ENCODE peak calls at places on chromosomes 6 and 20, in six cellular contexts. Q is heart left ventricle, B is HCT116, N is breast epithelium, L is IMR-90, Z is GM12878. X is an unnamed sample.

GRCh38 chr6:119090256-119090655 is 11.8 kb upstream of the FAM184A start:
- DNase-seq in Q (no peak), B (no peak), N (no peak), L (no peak), Z (no peak), X (no peak)

GRCh38 chr20:61896058-61896961 is 169.4 kb downstream of the TAF4 start:
- DNase-seq in Q (no peak), B (peak), N (no peak), L (peak), Z (no peak), X (no peak)

GRCh38 chr20:5806457-5807263 is 56.5 kb downstream of the SHLD1 start:
- DNase-seq in Q (peak), B (no peak), N (no peak), L (no peak), Z (no peak), X (no peak)

GRCh38 chr20:38890497-38890818 is 35.8 kb upstream of the FAM83D start:
- DNase-seq in Q (no peak), B (no peak), N (no peak), L (no peak), Z (no peak), X (no peak)

GRCh38 chr6:43709654-43710303 is 22.2 kb upstream of the MRPS18A start:
- DNase-seq in Q (no peak), B (no peak), N (no peak), L (no peak), Z (no peak), X (no peak)

GRCh38 chr6:101129851-101130250 is 248.7 kb upstream of the ASCC3 start:
- DNase-seq in Q (no peak), B (no peak), N (no peak), L (no peak), Z (no peak), X (no peak)

GRCh38 chr6:3090013-3090412 is 21.7 kb downstream of the RIPK1 start:
- DNase-seq in Q (no peak), B (no peak), N (no peak), L (no peak), Z (no peak), X (no peak)

GRCh38 chr6:80145921-80146320 is 39.5 kb downstream of the BCKDHB start:
- DNase-seq in Q (no peak), B (no peak), N (no peak), L (no peak), Z (no peak), X (no peak)

GRCh38 chr6:162056745-162057144 is 670.8 kb downstream of the PRKN start:
- DNase-seq in Q (peak), B (no peak), N (no peak), L (no peak), Z (no peak), X (no peak)

GRCh38 chr6:84415517-84415916 is 188.1 kb upstream of the CEP162 start:
- DNase-seq in Q (no peak), B (no peak), N (no peak), L (no peak), Z (no peak), X (no peak)

GRCh38 chr6:170230520-170231390 is 60.1 kb downstream of the DLL1 start:
- DNase-seq in Q (peak), B (no peak), N (no peak), L (no peak), Z (no peak), X (no peak)

GRCh38 chr6:5511924-5512323 is 250.6 kb downstream of the FARS2 start:
- DNase-seq in Q (no peak), B (no peak), N (no peak), L (peak), Z (no peak), X (no peak)

GRCh38 chr6:45812937-45813336 is 202.7 kb downstream of the CLIC5 start:
- DNase-seq in Q (peak), B (no peak), N (no peak), L (peak), Z (no peak), X (no peak)

GRCh38 chr20:6679086-6679485 is 88.4 kb upstream of the BMP2 start:
- DNase-seq in Q (no peak), B (no peak), N (no peak), L (no peak), Z (no peak), X (no peak)

GRCh38 chr20:64140421-64140820 is 23.8 kb upstream of the MYT1 start:
- DNase-seq in Q (no peak), B (no peak), N (peak), L (no peak), Z (no peak), X (peak)

GRCh38 chr6:11430036-11430435 is 107.5 kb upstream of the TMEM170B start:
- DNase-seq in Q (no peak), B (no peak), N (no peak), L (no peak), Z (no peak), X (no peak)

GRCh38 chr6:18263561-18264337 is 581 bp downstream of the DEK start:
- DNase-seq in Q (peak), B (no peak), N (no peak), L (no peak), Z (no peak), X (no peak)

GRCh38 chr6:87661503-87661902 is 40.5 kb downstream of the AKIRIN2 start:
- DNase-seq in Q (no peak), B (no peak), N (no peak), L (peak), Z (no peak), X (no peak)

GRCh38 chr6:132952468-132952867 is 138.1 kb downstream of the RPS12 start:
- DNase-seq in Q (no peak), B (no peak), N (no peak), L (peak), Z (no peak), X (no peak)

GRCh38 chr20:19889011-19889953 is 127.9 kb upstream of the NAA20 start:
- DNase-seq in Q (peak), B (no peak), N (peak), L (peak), Z (no peak), X (peak)

GRCh38 chr20:4763261-4763660 is 41.6 kb downstream of the PRND start:
- DNase-seq in Q (no peak), B (no peak), N (no peak), L (no peak), Z (no peak), X (no peak)

GRCh38 chr20:47278907-47279348 is 77.6 kb downstream of the ZMYND8 start:
- DNase-seq in Q (no peak), B (peak), N (no peak), L (peak), Z (no peak), X (peak)

GRCh38 chr6:105364243-105364642 is 38.6 kb downstream of the PREP start:
- DNase-seq in Q (no peak), B (no peak), N (no peak), L (no peak), Z (no peak), X (no peak)

GRCh38 chr6:89311853-89312531 is 3.1 kb downstream of the GABRR2 start:
- DNase-seq in Q (peak), B (no peak), N (no peak), L (peak), Z (no peak), X (peak)

GRCh38 chr6:41723936-41724637 is 11.3 kb downstream of the TFEB start:
- DNase-seq in Q (no peak), B (no peak), N (no peak), L (no peak), Z (no peak), X (no peak)

GRCh38 chr6:169398342-169399105 is 144.9 kb upstream of the THBS2 start:
- DNase-seq in Q (no peak), B (no peak), N (no peak), L (no peak), Z (no peak), X (peak)

GRCh38 chr20:40477805-40478204 is 211.2 kb downstream of the MAFB start:
- DNase-seq in Q (no peak), B (no peak), N (no peak), L (no peak), Z (no peak), X (no peak)

GRCh38 chr6:147053311-147053921 is 150.8 kb upstream of the STXBP5 start:
- DNase-seq in Q (no peak), B (no peak), N (no peak), L (no peak), Z (no peak), X (no peak)

GRCh38 chr20:61300293-61300692 is 48.2 kb downstream of the CDH4 start:
- DNase-seq in Q (no peak), B (no peak), N (no peak), L (no peak), Z (no peak), X (no peak)

GRCh38 chr6:161393839-161394364 is 120.0 kb upstream of the AGPAT4 start:
- DNase-seq in Q (no peak), B (peak), N (no peak), L (peak), Z (peak), X (no peak)

GRCh38 chr20:53048387-53048786 is 76.2 kb downstream of the TSHZ2 start:
- DNase-seq in Q (no peak), B (no peak), N (no peak), L (no peak), Z (no peak), X (no peak)

GRCh38 chr6:24125980-24126379 is at the start of gene NRSN1:
- DNase-seq in Q (no peak), B (no peak), N (no peak), L (no peak), Z (no peak), X (no peak)

GRCh38 chr20:43022568-43022967 is 167.1 kb downstream of the PTPRT start:
- DNase-seq in Q (no peak), B (no peak), N (no peak), L (no peak), Z (no peak), X (no peak)

GRCh38 chr6:169881398-169881797 is 130.0 kb downstream of the ERMARD start:
- DNase-seq in Q (no peak), B (no peak), N (no peak), L (no peak), Z (no peak), X (peak)

GRCh38 chr6:2108700-2109306 is 136.6 kb downstream of the GMDS start:
- DNase-seq in Q (no peak), B (no peak), N (no peak), L (no peak), Z (no peak), X (no peak)

GRCh38 chr6:35086636-35087360 is 54.3 kb downstream of the TCP11 start:
- DNase-seq in Q (no peak), B (no peak), N (no peak), L (no peak), Z (no peak), X (peak)

DNA sequence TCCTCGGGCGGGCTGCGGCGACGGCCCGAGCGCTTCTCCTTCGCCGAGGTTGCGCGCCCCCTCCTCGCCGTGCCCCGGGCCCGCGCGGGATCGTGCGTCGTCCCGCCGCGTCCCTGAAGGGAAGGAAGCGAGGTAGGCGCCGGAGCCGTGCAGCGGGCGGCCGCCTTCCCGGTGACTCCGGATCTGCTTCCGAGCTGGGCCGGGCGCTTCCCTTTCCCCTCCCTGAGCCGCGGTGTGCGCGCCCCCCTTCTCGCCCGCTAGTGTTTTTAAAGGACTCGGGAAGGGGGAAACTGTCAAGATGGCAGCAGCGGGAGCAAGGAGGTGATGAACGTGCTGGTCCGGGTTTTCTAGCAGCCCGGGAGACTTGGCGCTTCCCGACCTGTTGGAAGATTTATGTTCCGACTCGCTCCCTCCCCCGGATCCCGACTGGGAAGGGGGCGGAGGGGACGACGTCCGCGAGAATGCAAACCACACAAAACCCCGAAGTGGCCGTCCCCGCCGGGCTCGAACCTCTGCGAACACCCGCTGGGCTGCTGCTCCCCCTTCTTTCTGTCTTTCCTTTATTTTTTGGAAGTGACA is 744 bp upstream of the FOXO3 start:
- DNase-seq in Q (peak), B (no peak), N (peak), L (peak), Z (no peak), X (peak)
- TF ChIP-seq POLR2A in Q (peak), B (no peak), N (peak), L (no peak), Z (no peak), X (no peak)

GRCh38 chr20:33399924-33400323 is 1.4 kb downstream of the CDK5RAP1 start:
- DNase-seq in Q (no peak), B (no peak), N (no peak), L (no peak), Z (no peak), X (no peak)

GRCh38 chr20:33393609-33394008 is 7.7 kb downstream of the CDK5RAP1 start:
- DNase-seq in Q (no peak), B (no peak), N (no peak), L (peak), Z (no peak), X (no peak)

GRCh38 chr20:33392016-33392415 is 9.3 kb downstream of the CDK5RAP1 start:
- DNase-seq in Q (no peak), B (no peak), N (no peak), L (peak), Z (no peak), X (no peak)

DNA sequence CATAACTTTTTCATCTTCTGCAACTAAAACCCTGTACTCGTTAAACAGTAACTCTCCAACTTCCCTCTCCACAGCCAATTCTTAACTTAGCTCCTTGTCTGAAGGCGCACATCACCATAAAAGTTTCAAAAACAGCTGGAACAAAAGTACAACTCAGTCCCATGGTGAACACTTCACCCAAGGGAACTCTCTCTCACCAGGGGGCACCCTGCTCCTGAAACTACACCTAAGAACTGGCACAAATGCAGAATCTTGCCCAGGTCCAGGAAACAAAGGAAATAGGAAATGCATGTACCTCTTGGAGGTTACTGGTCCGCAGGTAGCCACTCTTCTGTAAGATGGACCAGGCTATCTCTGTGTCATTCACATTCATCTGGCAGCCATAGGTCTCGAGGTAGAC is 6.6 kb downstream of the CDK5RAP1 start:
- DNase-seq in Q (no peak), B (no peak), N (no peak), L (no peak), Z (no peak), X (no peak)
- TF ChIP-seq CTCF in Q (no peak), B (peak), N (no peak), L (peak), Z (no peak), X (no peak)

GRCh38 chr20:57711311-57711712 is 1.5 kb upstream of the PMEPA1 start:
- DNase-seq in Q (no peak), B (no peak), N (no peak), L (no peak), Z (no peak), X (no peak)
- H3K4me3 ChIP-seq in Q (peak), B (no peak), N (peak), L (no peak), Z (no peak), X (no peak)

DNA sequence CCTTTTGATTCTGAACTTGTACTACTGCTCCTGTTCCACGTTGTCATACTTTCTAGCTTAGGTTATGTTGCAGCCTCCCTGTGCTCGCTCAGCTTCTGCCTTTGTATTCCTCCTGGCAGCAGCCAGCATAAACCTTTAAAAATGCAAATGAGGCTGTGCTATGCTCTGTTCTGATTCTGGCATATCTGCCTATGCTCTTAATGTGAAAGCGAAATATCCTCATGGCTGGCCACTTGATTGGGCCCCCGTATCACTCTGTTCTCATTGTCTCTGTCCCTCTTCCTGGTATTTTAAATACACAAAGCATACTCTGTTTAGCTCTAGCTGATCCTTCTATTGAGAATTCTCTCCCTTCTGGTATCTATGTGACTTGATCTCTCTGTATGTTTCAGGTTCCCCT is 139.0 kb downstream of the JARID2 start:
- DNase-seq in Q (no peak), B (no peak), N (no peak), L (no peak), Z (no peak), X (no peak)
- TF ChIP-seq POLR2A in Q (no peak), B (no peak), N (no peak), L (no peak), Z (no peak), X (no peak)

DNA sequence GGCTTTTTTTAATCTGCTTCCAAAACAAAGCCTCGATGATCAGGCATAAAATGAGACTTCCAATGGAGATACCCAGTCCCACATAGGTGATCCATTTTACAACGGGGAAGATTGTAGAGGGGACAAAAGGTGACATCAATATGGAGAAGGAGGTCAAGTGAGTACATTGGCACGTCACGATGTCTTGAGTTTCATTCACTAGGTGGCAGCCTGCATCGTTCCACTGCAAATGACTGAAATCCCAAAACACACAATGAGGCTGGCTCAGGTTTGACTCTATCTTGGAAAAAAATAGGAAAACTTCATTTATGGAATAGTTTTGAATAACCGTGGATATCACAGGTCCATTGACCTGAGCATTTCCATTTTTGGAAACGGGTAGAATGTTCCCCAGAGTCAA is 32.5 kb downstream of the ADGRF1 start:
- DNase-seq in Q (no peak), B (no peak), N (no peak), L (no peak), Z (no peak), X (no peak)
- TF ChIP-seq CTCF in Q (no peak), B (no peak), N (no peak), L (no peak), Z (no peak), X (no peak)

GRCh38 chr6:136784271-136784664 is 8.0 kb downstream of the MAP3K5 start:
- DNase-seq in Q (no peak), B (no peak), N (no peak), L (no peak), Z (no peak), X (no peak)

GRCh38 chr6:136783021-136783420 is 9.3 kb downstream of the MAP3K5 start:
- DNase-seq in Q (no peak), B (no peak), N (no peak), L (no peak), Z (no peak), X (no peak)

GRCh38 chr6:136786708-136787107 is 5.6 kb downstream of the MAP3K5 start:
- DNase-seq in Q (no peak), B (no peak), N (no peak), L (no peak), Z (no peak), X (no peak)

GRCh38 chr6:136783495-136784270 is 8.6 kb downstream of the MAP3K5 start:
- DNase-seq in Q (peak), B (no peak), N (no peak), L (no peak), Z (no peak), X (no peak)

DNA sequence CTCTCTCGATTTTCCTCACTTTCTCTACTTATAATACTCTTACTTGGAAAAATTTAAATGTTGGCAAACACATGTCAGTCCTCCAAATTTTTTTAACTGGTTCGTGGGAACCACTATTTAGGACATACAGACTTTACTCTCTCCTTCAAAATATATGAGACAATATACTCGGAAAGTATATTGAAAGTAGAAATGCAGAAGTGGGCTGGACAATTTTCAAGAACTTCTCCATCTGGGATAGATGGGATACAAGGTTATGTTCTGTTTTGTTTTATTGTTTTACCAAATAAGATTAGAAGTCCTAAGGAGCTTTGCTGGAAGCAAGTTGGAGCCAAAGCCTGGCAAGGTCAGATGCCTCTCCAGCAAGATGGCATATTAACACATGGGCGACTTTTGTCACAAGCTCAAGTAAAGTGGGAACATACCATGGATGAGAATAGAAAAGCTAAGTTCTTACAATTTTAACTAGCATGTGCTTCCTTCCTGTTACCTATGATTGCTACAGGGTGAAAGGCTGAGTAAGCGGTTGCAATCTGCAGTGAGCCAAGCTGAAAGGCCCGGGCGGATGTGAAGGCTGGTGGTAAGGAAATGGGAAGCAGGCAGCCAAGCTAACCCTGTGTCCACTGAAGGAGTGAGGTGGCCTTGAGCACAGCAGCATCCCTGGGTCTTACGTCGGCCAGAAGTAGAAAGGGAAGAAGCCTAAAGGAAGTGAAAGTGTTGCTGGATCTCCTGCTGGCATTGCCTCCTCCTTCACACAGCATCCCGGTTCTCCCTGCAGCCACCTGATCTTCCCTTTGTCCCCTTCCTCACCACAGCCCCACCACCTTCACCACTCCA is 7.1 kb downstream of the MAP3K5 start:
- DNase-seq in Q (peak), B (no peak), N (no peak), L (no peak), Z (no peak), X (no peak)
- H3K4me3 ChIP-seq in Q (no peak), B (no peak), N (no peak), L (no peak), Z (peak), X (no peak)